ENCODE peak calls at places on chromosomes 13 and 19, in four cellular contexts. L is HepG2, T is K562, M is GM12878. F is an unnamed sample.

GRCh38 chr19:4914736-4915501 is 5.6 kb downstream of the UHRF1 start:
- DNase-seq in M (no peak), T (peak; percentile 69), L (no peak), F (no peak)

GRCh38 chr13:23921451-23921888 is 24.2 kb upstream of the C1QTNF9B start:
- DNase-seq in L (peak; percentile 18), M (no peak), T (peak; percentile 12), F (peak; percentile 53)

GRCh38 chr13:26646603-26647002 is 89.1 kb downstream of the WASF3 start:
- DNase-seq in L (no peak), M (no peak), T (no peak), F (no peak)

GRCh38 chr19:39307233-39307821 is 11.1 kb downstream of the IFNL1 start:
- DNase-seq in M (no peak), T (peak; percentile 58), L (no peak), F (peak; percentile 80)

GRCh38 chr19:6091771-6092291 is 18.5 kb downstream of the RFX2 start:
- DNase-seq in L (no peak), T (no peak), M (no peak), F (no peak)

GRCh38 chr13:109773276-109773675 is 13.1 kb downstream of the IRS2 start:
- DNase-seq in T (no peak), L (no peak), M (no peak), F (no peak)

GRCh38 chr19:48558018-48558684 is 6.2 kb downstream of the SULT2B1 start:
- DNase-seq in L (peak; percentile 93), T (peak; percentile 44), M (no peak), F (peak; percentile 41)

GRCh38 chr13:111911141-111911720 is 155.7 kb upstream of the SOX1 start:
- DNase-seq in M (no peak), L (no peak), T (no peak), F (no peak)

GRCh38 chr19:38939957-38940356 is 9.2 kb downstream of the MRPS12 start:
- DNase-seq in L (no peak), M (no peak), T (no peak), F (no peak)

GRCh38 chr13:66513728-66514127 is 716.4 kb downstream of the PCDH9 start:
- DNase-seq in M (no peak), T (no peak), L (no peak), F (no peak)

GRCh38 chr19:30360378-30361106 is 11.6 kb upstream of the ZNF536 start:
- DNase-seq in M (no peak), L (no peak), T (no peak), F (no peak)

GRCh38 chr13:110646442-110647364 is 31.4 kb downstream of the NAXD start:
- DNase-seq in L (no peak), M (no peak), T (no peak), F (no peak)

GRCh38 chr19:29485293-29485692 is 40.5 kb upstream of the VSTM2B start:
- DNase-seq in L (no peak), M (no peak), T (no peak), F (no peak)

GRCh38 chr19:36008336-36008978 is at the start of gene SYNE4:
- DNase-seq in T (no peak), L (peak; percentile 77), M (no peak), F (peak; percentile 80)

GRCh38 chr19:36093687-36094086 is 17.3 kb upstream of the OVOL3 start:
- DNase-seq in T (no peak), M (no peak), L (no peak), F (no peak)

GRCh38 chr13:88979465-88980180 is 1308.5 kb downstream of the SLITRK5 start:
- DNase-seq in M (no peak), L (no peak), T (no peak), F (no peak)

GRCh38 chr13:25432686-25433085 is 60.9 kb downstream of the ATP8A2 start:
- DNase-seq in L (no peak), M (no peak), T (no peak), F (no peak)

GRCh38 chr13:81957121-81957520 is 1616.2 kb upstream of the SPRY2 start:
- DNase-seq in T (no peak), M (no peak), L (peak; percentile 2), F (peak; percentile 21)

GRCh38 chr13:93810264-93810663 is 583.7 kb downstream of the GPC6 start:
- DNase-seq in L (peak; percentile 3), T (no peak), M (no peak), F (no peak)

GRCh38 chr19:46786236-46787039 is 2.0 kb downstream of the SLC1A5 start:
- DNase-seq in L (peak; percentile 68), M (no peak), T (peak; percentile 75), F (peak; percentile 45)

GRCh38 chr13:111789420-111789819 is 277.5 kb upstream of the SOX1 start:
- DNase-seq in M (no peak), L (no peak), T (no peak), F (no peak)

GRCh38 chr13:80523134-80523533 is 182.2 kb upstream of the SPRY2 start:
- DNase-seq in T (no peak), L (no peak), M (no peak), F (no peak)

GRCh38 chr19:48182434-48182833 is 12.0 kb downstream of the ZSWIM9 start:
- DNase-seq in T (no peak), M (no peak), L (no peak), F (peak; percentile 32)

GRCh38 chr19:45485301-45486077 is 11.4 kb downstream of the RTN2 start:
- DNase-seq in T (peak; percentile 86), M (peak; percentile 71), L (peak; percentile 93), F (peak; percentile 100)

GRCh38 chr13:27120011-27120410 is 51.6 kb downstream of the USP12 start:
- DNase-seq in M (no peak), T (no peak), L (no peak), F (no peak)

GRCh38 chr19:39507715-39508364 is 7.1 kb upstream of the SELENOV start:
- DNase-seq in T (no peak), L (no peak), M (no peak), F (no peak)

DNA sequence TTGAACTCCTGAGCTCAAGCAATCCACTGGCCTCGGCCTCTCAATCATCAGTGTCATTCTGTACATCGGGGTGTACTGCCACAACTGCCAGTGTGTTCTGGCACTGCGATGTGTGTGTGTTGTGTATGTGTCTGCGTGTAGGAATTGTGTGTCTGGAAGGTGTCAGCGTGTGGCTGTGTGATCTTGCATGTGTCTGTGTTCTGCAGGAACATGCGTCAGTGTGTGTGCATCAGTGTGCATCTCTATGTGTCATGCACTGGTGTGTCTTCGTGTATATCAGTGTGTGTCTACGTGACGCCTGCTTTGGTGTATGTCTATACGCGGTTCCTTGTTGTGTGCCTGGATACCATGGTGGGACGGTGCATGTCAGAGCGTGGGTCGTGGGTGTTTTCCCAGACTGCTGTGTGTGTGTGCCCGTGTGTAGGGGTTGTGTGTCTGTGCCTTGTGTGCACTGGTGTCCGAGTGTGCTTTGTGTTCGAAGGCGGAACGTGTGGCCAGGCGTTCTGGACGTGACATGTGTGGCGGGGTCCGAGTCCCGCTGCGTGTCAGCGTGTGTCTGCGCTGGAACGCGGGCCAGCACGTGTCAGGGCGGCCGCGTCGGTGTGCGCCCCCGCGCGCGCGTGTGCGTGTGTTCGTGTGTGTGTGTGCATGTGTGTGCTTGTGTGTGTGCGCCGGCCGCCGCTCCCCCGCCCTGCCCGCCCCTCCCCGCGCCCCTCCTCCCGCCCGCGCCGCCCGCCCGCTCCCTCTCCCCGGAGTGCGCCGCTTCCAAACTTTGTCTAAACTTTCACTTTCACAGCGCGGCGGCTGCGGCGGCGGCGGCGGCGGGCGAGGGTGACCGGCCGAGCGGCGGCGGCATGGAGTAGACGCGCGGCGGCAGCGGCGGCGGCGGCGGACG is at the start of gene NFIX:
- DNase-seq in M (no peak), L (peak; percentile 24), T (peak; percentile 83), F (no peak)
- TF ChIP-seq ETV6 in M (no peak), L (no peak), T (no peak), F (no peak)

GRCh38 chr19:1954547-1954946 is 13.6 kb downstream of the CSNK1G2 start:
- DNase-seq in L (no peak), T (no peak), M (no peak), F (no peak)

GRCh38 chr19:1956143-1956537 is 15.2 kb downstream of the CSNK1G2 start:
- DNase-seq in L (no peak), M (no peak), T (no peak), F (no peak)

GRCh38 chr19:1953441-1954094 is 12.6 kb downstream of the CSNK1G2 start:
- DNase-seq in T (no peak), L (no peak), M (no peak), F (no peak)

GRCh38 chr19:1956868-1957492 is 16.0 kb downstream of the CSNK1G2 start:
- DNase-seq in L (no peak), M (no peak), T (no peak), F (peak; percentile 64)

GRCh38 chr19:1955171-1956142 is 14.5 kb downstream of the CSNK1G2 start:
- DNase-seq in T (no peak), L (no peak), M (no peak), F (no peak)
- TF ChIP-seq ETV6 in T (no peak), L (no peak), M (no peak), F (no peak)

DNA sequence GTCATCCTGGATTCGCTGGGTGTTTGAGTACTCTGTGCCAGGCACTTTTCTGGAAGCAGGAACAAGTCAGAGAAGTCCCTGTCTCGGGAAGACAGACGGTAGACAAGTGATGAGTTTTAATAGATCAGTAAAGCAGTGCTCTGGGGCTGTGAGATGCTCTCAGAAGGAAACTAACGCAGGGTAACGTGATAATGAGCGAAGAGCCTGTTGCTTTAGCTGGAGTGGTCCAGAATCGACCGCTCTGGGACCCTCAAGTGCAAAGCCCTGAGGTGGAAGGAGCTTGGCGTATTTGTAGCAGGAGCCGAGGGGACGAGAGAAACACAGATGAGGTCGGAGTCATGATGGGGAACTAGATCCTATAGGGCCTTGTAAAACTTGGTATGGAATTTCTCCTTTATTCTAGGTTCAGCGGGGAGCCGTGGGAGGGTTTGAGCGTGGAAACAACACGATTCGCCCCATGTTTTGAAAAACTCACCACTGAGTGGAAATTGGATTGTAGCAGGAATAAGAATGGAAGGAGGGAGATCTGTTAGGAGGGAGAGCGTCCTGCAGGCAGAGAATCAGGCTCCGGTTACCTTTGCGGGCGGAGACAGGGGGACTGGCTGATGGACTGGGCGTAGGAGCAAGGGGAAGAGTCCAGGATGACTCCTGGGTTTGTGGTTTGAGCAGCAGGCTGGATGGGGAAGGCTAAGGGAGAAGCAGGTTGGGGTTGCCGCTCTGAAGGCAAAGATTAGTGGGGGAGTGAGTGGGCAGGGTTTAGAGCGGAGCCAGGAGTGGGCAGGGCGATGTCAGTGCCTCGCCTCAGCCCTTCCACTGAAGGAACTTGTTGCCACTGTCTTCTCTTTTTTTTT is 763 bp downstream of the POLD1 start:
- DNase-seq in T (no peak), L (no peak), M (no peak), F (no peak)
- TF ChIP-seq ETV6 in T (no peak), L (no peak), M (no peak), F (no peak)

GRCh38 chr19:42033413-42033812 is 36.6 kb downstream of the GRIK5 start:
- DNase-seq in L (no peak), M (no peak), T (no peak), F (no peak)

GRCh38 chr19:42037649-42038048 is 32.4 kb downstream of the GRIK5 start:
- DNase-seq in T (no peak), M (no peak), L (no peak), F (no peak)

GRCh38 chr19:42028304-42029216 is 34.5 kb upstream of the ATP1A3 start:
- DNase-seq in L (no peak), T (peak; percentile 80), M (no peak), F (peak; percentile 93)

GRCh38 chr19:42030605-42031004 is 36.6 kb upstream of the ATP1A3 start:
- DNase-seq in L (no peak), M (no peak), T (no peak), F (no peak)

DNA sequence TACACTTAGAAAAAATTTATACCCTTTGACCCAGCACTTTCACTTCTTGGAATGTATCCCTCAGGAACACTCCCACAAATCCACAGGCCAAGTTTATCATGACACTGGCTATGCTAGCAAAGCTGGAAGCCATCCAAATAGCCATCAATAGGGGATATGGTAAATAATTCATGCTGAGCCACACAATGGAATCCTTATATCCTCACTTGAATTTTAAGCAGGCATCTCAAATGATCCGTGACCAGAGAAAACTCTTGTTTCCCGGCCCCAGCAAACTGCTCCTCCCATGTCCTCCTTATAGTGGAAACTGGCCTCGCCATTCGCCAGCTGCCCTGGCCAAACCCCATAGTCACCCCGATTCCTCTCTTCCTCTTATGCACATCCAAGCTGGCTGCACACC is 37.6 kb downstream of the GRIK5 start:
- DNase-seq in L (no peak), T (no peak), M (no peak), F (peak; percentile 37)
- TF ChIP-seq ETV6 in L (no peak), T (no peak), M (no peak), F (no peak)

F was measured in WTC11.